ENCODE peak calls at places on chromosome 19, in eight cellular contexts. P is PC-3, N is astrocyte, Z is neural progenitor cell, L is IMR-90, K is neuronal stem cell, H is MM.1S, B is fibroblast of lung. C is an unnamed sample.

GRCh38 chr19:2848625-2849024 is 7.3 kb downstream of the ZNF555 start:
- DNase-seq in Z (no peak), N (no peak), B (no peak), K (no peak), H (no peak), L (peak; percentile 41), P (no peak), C (no peak)

GRCh38 chr19:10402441-10403038 is 802 bp downstream of the CDC37 start:
- DNase-seq in P (peak; percentile 58), H (no peak), L (no peak), Z (peak; percentile 39), N (no peak), B (peak; percentile 55), K (no peak), C (peak; percentile 57)

GRCh38 chr19:12641456-12641855 is 25.1 kb downstream of the MAN2B1 start:
- DNase-seq in P (no peak), Z (no peak), L (no peak), N (no peak), H (no peak), B (no peak), K (no peak), C (no peak)

GRCh38 chr19:56085571-56086275 is 35.4 kb downstream of the ZNF787 start:
- DNase-seq in N (no peak), Z (no peak), L (peak; percentile 62), K (no peak), P (no peak), H (no peak), B (no peak), C (no peak)

GRCh38 chr19:36418287-36419001 is at the start of gene ZFP82:
- DNase-seq in B (peak; percentile 81), P (peak; percentile 25), K (peak; percentile 83), H (no peak), N (peak; percentile 68), L (peak; percentile 68), Z (peak; percentile 95), C (peak; percentile 97)

GRCh38 chr19:58395220-58395978 is at the start of gene RNF225:
- DNase-seq in L (no peak), N (no peak), K (no peak), B (no peak), H (no peak), P (peak; percentile 83), Z (no peak), C (peak; percentile 72)

GRCh38 chr19:16100524-16100923 is 11.2 kb upstream of the RAB8A start:
- DNase-seq in B (no peak), H (no peak), P (no peak), L (no peak), Z (no peak), N (no peak), K (no peak), C (no peak)

GRCh38 chr19:21483589-21484170 is 21.7 kb upstream of the ZNF429 start:
- DNase-seq in H (no peak), P (no peak), L (no peak), N (no peak), Z (peak; percentile 45), B (no peak), K (no peak), C (peak; percentile 87)

GRCh38 chr19:459724-460511 is 915 bp downstream of the SHC2 start:
- DNase-seq in N (peak; percentile 16), L (peak; percentile 27), P (peak; percentile 23), K (peak; percentile 60), B (peak; percentile 27), Z (peak; percentile 82), H (no peak), C (no peak)

GRCh38 chr19:31174948-31175347 is 174.3 kb downstream of the TSHZ3 start:
- DNase-seq in N (no peak), P (no peak), L (no peak), K (no peak), Z (peak; percentile 12), B (no peak), H (no peak), C (no peak)

GRCh38 chr19:827710-828321 is at the start of gene AZU1:
- DNase-seq in B (no peak), Z (no peak), H (no peak), N (no peak), L (no peak), K (no peak), P (no peak), C (no peak)

GRCh38 chr19:56261145-56261544 is 11.4 kb upstream of the EDDM13 start:
- DNase-seq in P (no peak), K (no peak), N (no peak), Z (no peak), B (no peak), H (no peak), L (no peak), C (no peak)

GRCh38 chr19:3132971-3133792 is 2.7 kb upstream of the GNA15 start:
- DNase-seq in K (no peak), L (peak; percentile 21), N (peak; percentile 32), H (no peak), Z (no peak), B (peak; percentile 48), P (no peak), C (no peak)

GRCh38 chr19:2766594-2767372 is 16.3 kb downstream of the SGTA start:
- DNase-seq in Z (no peak), K (no peak), N (no peak), B (no peak), H (no peak), L (no peak), P (no peak), C (no peak)

GRCh38 chr19:3538965-3539742 is at the start of gene TEKTIP1:
- DNase-seq in L (no peak), B (no peak), K (no peak), N (no peak), H (no peak), Z (peak; percentile 41), P (no peak), C (no peak)

GRCh38 chr19:29873801-29874575 is 62.2 kb downstream of the CCNE1 start:
- DNase-seq in N (no peak), K (no peak), H (no peak), Z (no peak), P (no peak), L (no peak), B (no peak), C (peak; percentile 20)

GRCh38 chr19:36128392-36128736 is 11.5 kb upstream of the CAPNS1 start:
- DNase-seq in Z (peak; percentile 58), P (no peak), L (no peak), N (no peak), H (peak; percentile 20), K (no peak), B (no peak), C (no peak)

GRCh38 chr19:5321851-5322681 is 18.5 kb downstream of the PTPRS start:
- DNase-seq in B (no peak), L (no peak), Z (peak; percentile 28), K (no peak), H (no peak), P (no peak), N (no peak), C (peak; percentile 53)

GRCh38 chr19:5536337-5536894 is 31.3 kb downstream of the TINCR start:
- DNase-seq in K (peak; percentile 85), H (no peak), L (peak; percentile 33), B (peak; percentile 72), P (peak; percentile 48), N (peak; percentile 54), Z (peak; percentile 97), C (no peak)

GRCh38 chr19:19655051-19655594 is 8.4 kb downstream of the ATP13A1 start:
- DNase-seq in P (no peak), L (no peak), K (no peak), N (no peak), B (no peak), Z (no peak), H (no peak), C (no peak)

GRCh38 chr19:12603714-12604113 is 6.9 kb downstream of the ZNF490 start:
- DNase-seq in L (peak; percentile 67), H (peak; percentile 84), Z (no peak), K (no peak), B (peak; percentile 83), N (peak; percentile 80), P (no peak), C (no peak)

GRCh38 chr19:17260842-17261325 is 3.7 kb downstream of the USHBP1 start:
- DNase-seq in L (peak; percentile 64), K (peak; percentile 58), H (peak; percentile 89), Z (peak; percentile 89), N (peak; percentile 27), B (peak; percentile 50), P (peak; percentile 89), C (peak; percentile 97)

GRCh38 chr19:41019346-41019745 is 28.3 kb downstream of the CYP2B6 start:
- DNase-seq in P (no peak), Z (no peak), H (no peak), N (no peak), K (no peak), B (no peak), L (no peak), C (no peak)

GRCh38 chr19:42488783-42489521 is 39.3 kb downstream of the CEACAM1 start:
- DNase-seq in L (no peak), H (no peak), P (peak; percentile 71), B (no peak), K (no peak), Z (peak; percentile 20), N (no peak), C (no peak)

GRCh38 chr19:6590458-6591319 is at the start of gene CD70:
- DNase-seq in P (no peak), Z (peak; percentile 80), L (no peak), H (peak; percentile 94), B (peak; percentile 45), N (no peak), K (peak; percentile 44), C (peak; percentile 71)

GRCh38 chr19:11418166-11418517 is 972 bp downstream of the RGL3 start:
- DNase-seq in H (no peak), K (no peak), L (no peak), P (no peak), B (no peak), Z (no peak), N (no peak), C (no peak)
- H3K4me3 ChIP-seq in H (no peak overlapping the region), K (no peak overlapping the region), L (peak overlapping the region; percentile 34), P (peak overlapping the region; percentile 72), B (no peak overlapping the region), Z (peak overlapping the region; percentile 64), N (no peak overlapping the region), C (no peak overlapping the region)

GRCh38 chr19:18414504-18415176 is 4.6 kb upstream of the SSBP4 start:
- DNase-seq in L (no peak), P (no peak), K (no peak), N (no peak), H (no peak), B (no peak), Z (peak; percentile 1), C (no peak)
- H2AFZ ChIP-seq in L (peak overlapping the region; percentile 98), P (no peak overlapping the region), K (peak overlapping the region; percentile 49), N (peak overlapping the region; percentile 60), H (no peak overlapping the region), B (no peak overlapping the region), Z (no peak overlapping the region), C (no peak overlapping the region)

DNA sequence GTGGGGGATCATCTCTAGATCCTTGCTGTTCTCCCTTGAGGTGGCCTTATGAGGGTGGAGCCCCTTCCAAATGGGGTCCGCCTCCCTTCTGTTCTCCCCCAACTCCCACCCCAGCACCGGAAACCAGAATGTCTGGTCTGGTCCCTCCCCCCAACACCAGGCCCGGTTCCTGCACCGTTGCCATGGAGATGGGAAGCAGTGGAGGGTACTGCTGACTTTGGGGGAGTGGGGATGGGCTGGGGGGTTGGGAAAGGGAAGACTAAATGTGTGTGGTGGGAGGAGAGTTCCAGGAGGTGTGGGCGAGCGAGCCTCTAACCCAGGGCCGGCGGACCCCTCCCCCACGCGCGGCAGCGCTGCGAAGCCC is 1.7 kb downstream of the SHANK1 start:
- DNase-seq in Z (peak; percentile 40), H (no peak), P (no peak), L (no peak), N (no peak), K (no peak), B (no peak), C (no peak)
- H3K4me3 ChIP-seq in Z (peak overlapping the region; percentile 62), H (no peak overlapping the region), P (no peak overlapping the region), L (peak overlapping the region; percentile 8), N (no peak overlapping the region), K (peak overlapping the region; percentile 55), B (no peak overlapping the region), C (no peak overlapping the region)

GRCh38 chr19:53537126-53537522 is 821 bp upstream of the ZNF331 start:
- DNase-seq in L (no peak), H (no peak), B (no peak), Z (no peak), P (no peak), K (no peak), N (no peak), C (no peak)
- H2AFZ ChIP-seq in L (peak overlapping the region; percentile 97), H (no peak overlapping the region), B (peak overlapping the region; percentile 96), Z (peak overlapping the region; percentile 98), P (peak overlapping the region; percentile 64), K (peak overlapping the region; percentile 93), N (peak overlapping the region; percentile 100), C (peak overlapping the region; percentile 95)

C was measured in Karpas-422.